ENCODE peak calls at places on chromosome 16, in ten cellular contexts. E is Panc1, S is HCT116, I is prostate gland, T is esophagus muscularis mucosa, R is suprapubic skin, Y is transverse colon, H is K562, C is GM23338, D is stomach. M is an unnamed sample.

GRCh38 chr16:57871457-57871856 is 69.2 kb upstream of the KIFC3 start:
- DNase-seq in C (no peak), D (no peak), S (no peak), H (no peak), T (no peak), I (no peak), E (no peak), R (no peak), Y (no peak), M (no peak)

GRCh38 chr16:715448-716249 is 731 bp downstream of the METRN start:
- DNase-seq in E (no peak), D (no peak), R (no peak), C (peak), T (no peak), Y (no peak), I (no peak), S (no peak), H (peak), M (no peak)

GRCh38 chr16:3047387-3047720 is 993 bp downstream of the MMP25 start:
- DNase-seq in E (no peak), S (no peak), T (no peak), D (no peak), C (peak), Y (no peak), R (no peak), H (no peak), I (no peak), M (no peak)

GRCh38 chr16:4103741-4104140 is 12.5 kb downstream of the ADCY9 start:
- DNase-seq in I (no peak), H (no peak), C (no peak), Y (no peak), R (no peak), D (no peak), S (no peak), T (no peak), E (no peak), M (no peak)

GRCh38 chr16:907819-908218 is 63.0 kb downstream of the LMF1 start:
- DNase-seq in D (no peak), Y (no peak), C (no peak), R (no peak), I (no peak), S (no peak), E (no peak), T (no peak), H (no peak), M (no peak)

GRCh38 chr16:83574388-83574787 is 233.4 kb upstream of the HSBP1 start:
- DNase-seq in T (no peak), H (no peak), S (peak), D (no peak), I (no peak), Y (no peak), E (no peak), R (no peak), C (peak), M (no peak)

GRCh38 chr16:30793508-30794069 is 6.6 kb upstream of the ZNF629 start:
- DNase-seq in Y (no peak), D (no peak), C (no peak), R (no peak), H (no peak), S (no peak), E (no peak), I (no peak), T (no peak), M (no peak)

GRCh38 chr16:29743827-29744531 is 1.8 kb downstream of the C16orf54 start:
- DNase-seq in S (no peak), D (no peak), R (no peak), Y (peak), H (no peak), C (peak), E (no peak), T (no peak), I (peak), M (no peak)

GRCh38 chr16:67733734-67734470 is 14.8 kb upstream of the GFOD2 start:
- DNase-seq in D (no peak), I (no peak), S (no peak), Y (no peak), T (no peak), H (no peak), C (no peak), E (no peak), R (no peak), M (no peak)

GRCh38 chr16:66935319-66936011 is at the start of gene CES2:
- DNase-seq in S (no peak), R (no peak), D (peak), C (peak), Y (peak), I (peak), H (peak), T (no peak), E (no peak), M (no peak)

GRCh38 chr16:2121853-2122252 is 13.8 kb downstream of the PKD1 start:
- DNase-seq in H (no peak), Y (no peak), C (no peak), S (no peak), R (no peak), E (no peak), D (no peak), I (peak), T (no peak), M (no peak)

GRCh38 chr16:4663756-4664465 is 29.5 kb upstream of the NUDT16L1 start:
- DNase-seq in H (no peak), S (no peak), E (no peak), D (peak), Y (peak), R (no peak), C (no peak), T (no peak), I (no peak), M (no peak)

GRCh38 chr16:3243882-3244281 is 8.9 kb upstream of the ZNF200 start:
- DNase-seq in H (no peak), S (no peak), D (no peak), C (no peak), Y (no peak), R (no peak), T (no peak), E (no peak), I (no peak), M (no peak)

GRCh38 chr16:58392215-58393137 is at the start of gene GINS3:
- DNase-seq in T (peak), H (peak), Y (peak), D (peak), I (peak), E (peak), C (peak), R (peak), S (peak), M (peak)

GRCh38 chr16:1414532-1415265 is at the start of gene UNKL:
- DNase-seq in I (peak), H (peak), T (no peak), D (peak), S (no peak), Y (peak), C (peak), R (no peak), E (no peak), M (peak)

GRCh38 chr16:48617711-48618148 is 7.8 kb upstream of the N4BP1 start:
- DNase-seq in E (no peak), C (no peak), R (no peak), S (no peak), I (no peak), Y (no peak), D (peak), T (no peak), H (no peak), M (no peak)

GRCh38 chr16:56246051-56246817 is 54.9 kb downstream of the GNAO1 start:
- DNase-seq in I (no peak), E (peak), S (no peak), D (no peak), R (no peak), C (peak), T (no peak), H (no peak), Y (no peak), M (no peak)
- TF ChIP-seq POLR2AphosphoS5 in I (no peak), E (peak), S (no peak), D (no peak), R (no peak), C (no peak), T (no peak), H (no peak), Y (no peak), M (no peak)

GRCh38 chr16:52521570-52521969 is 25.4 kb downstream of the TOX3 start:
- DNase-seq in R (no peak), H (no peak), S (no peak), E (no peak), C (peak), I (no peak), Y (no peak), T (no peak), D (no peak), M (no peak)

GRCh38 chr16:52526429-52526828 is 20.5 kb downstream of the TOX3 start:
- DNase-seq in I (no peak), H (no peak), S (no peak), C (peak), E (no peak), Y (no peak), T (no peak), D (no peak), R (no peak), M (no peak)

GRCh38 chr16:52529226-52529625 is 17.7 kb downstream of the TOX3 start:
- DNase-seq in S (no peak), Y (no peak), R (no peak), I (no peak), H (no peak), D (no peak), E (no peak), T (no peak), C (no peak), M (no peak)

GRCh38 chr16:52528393-52529080 is 18.4 kb downstream of the TOX3 start:
- DNase-seq in S (no peak), T (no peak), I (no peak), Y (no peak), H (no peak), C (peak), E (no peak), R (no peak), D (peak), M (no peak)

GRCh38 chr16:52526830-52527229 is 20.1 kb downstream of the TOX3 start:
- DNase-seq in D (no peak), T (no peak), R (no peak), Y (no peak), I (no peak), H (no peak), E (no peak), C (no peak), S (no peak), M (no peak)
- TF ChIP-seq POLR2AphosphoS5 in D (no peak), T (no peak), R (no peak), Y (no peak), I (no peak), H (no peak), E (no peak), C (no peak), S (no peak), M (no peak)

GRCh38 chr16:17397499-17397891 is 73.3 kb downstream of the XYLT1 start:
- DNase-seq in S (no peak), Y (peak), D (peak), R (no peak), T (no peak), H (peak), I (no peak), E (no peak), C (no peak), M (no peak)
- TF ChIP-seq POLR2AphosphoS5 in S (no peak), Y (peak), D (no peak), R (no peak), T (no peak), H (no peak), I (peak), E (no peak), C (no peak), M (no peak)

DNA sequence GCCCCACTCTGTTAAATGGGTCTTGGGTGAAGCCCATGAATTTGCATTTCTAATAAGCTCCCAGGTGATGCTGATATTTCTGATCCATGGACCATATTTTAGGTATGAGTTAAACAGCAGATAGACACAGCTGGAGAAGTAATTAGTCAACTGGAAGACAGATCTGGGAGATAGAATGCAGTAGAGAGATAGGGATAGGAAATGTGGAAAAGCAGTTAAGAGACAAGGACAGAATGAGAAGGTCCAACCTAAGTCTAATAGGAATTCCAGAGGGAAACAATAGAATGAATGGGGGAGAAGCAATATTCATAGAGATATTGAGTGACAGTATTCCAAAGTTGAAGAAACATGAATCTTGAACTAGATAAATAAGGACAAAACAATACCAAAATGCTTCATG is 71.7 kb downstream of the GPRC5B start:
- DNase-seq in T (no peak), Y (no peak), D (no peak), R (no peak), E (no peak), C (no peak), S (no peak), H (no peak), I (no peak), M (no peak)
- TF ChIP-seq POLR2AphosphoS5 in T (no peak), Y (no peak), D (no peak), R (no peak), E (no peak), C (no peak), S (no peak), H (no peak), I (no peak), M (no peak)

M was measured in GM12891.